ENCODE peak calls at places on chromosomes 12 and 14, in four cellular contexts. Q is ovary, P is cardiac fibroblast, R is thyroid gland. C is an unnamed sample.

GRCh38 chr14:90114554-90114953 is 52.8 kb downstream of the KCNK13 start:
- DNase-seq in R (no peak), P (no peak), Q (no peak), C (no peak)

GRCh38 chr12:67141405-67142018 is 127.6 kb upstream of the CAND1 start:
- DNase-seq in R (no peak), P (no peak), Q (no peak), C (no peak)

GRCh38 chr14:93629636-93630035 is 158.6 kb downstream of the PRIMA1 start:
- DNase-seq in Q (no peak), P (no peak), R (no peak), C (no peak)

GRCh38 chr14:97517566-97518234 is 720.5 kb downstream of the VRK1 start:
- DNase-seq in P (no peak), Q (no peak), R (no peak), C (no peak)

GRCh38 chr12:94873368-94874085 is 130.0 kb downstream of the NDUFA12 start:
- DNase-seq in Q (peak; percentile 45), R (peak; percentile 66), P (no peak), C (peak; percentile 16)

GRCh38 chr14:76827696-76828301 is 1.6 kb downstream of the LRRC74A start:
- DNase-seq in R (no peak), Q (peak; percentile 28), P (peak; percentile 51), C (peak; percentile 64)

GRCh38 chr12:76863811-76864210 is 15.0 kb downstream of the CSRP2 start:
- DNase-seq in Q (no peak), R (no peak), P (no peak), C (no peak)

GRCh38 chr12:54197037-54197909 is 8.5 kb upstream of the SMUG1 start:
- DNase-seq in Q (no peak), R (no peak), P (peak; percentile 26), C (no peak)

GRCh38 chr12:87661770-87662402 is 367.3 kb downstream of the C12orf50 start:
- DNase-seq in R (no peak), Q (no peak), P (no peak), C (no peak)

GRCh38 chr14:20836668-20837338 is 34.2 kb upstream of the RNASE1 start:
- DNase-seq in Q (no peak), R (peak; percentile 12), P (peak; percentile 50), C (no peak)

GRCh38 chr12:1877169-1877878 is 41.1 kb downstream of the CACNA2D4 start:
- DNase-seq in P (no peak), Q (no peak), R (no peak), C (no peak)

GRCh38 chr14:66974397-66975025 is 214.7 kb upstream of the GARIN2 start:
- DNase-seq in P (peak; percentile 7), R (no peak), Q (no peak), C (no peak)

GRCh38 chr14:29846339-29847129 is 81.1 kb downstream of the PRKD1 start:
- DNase-seq in R (no peak), P (no peak), Q (no peak), C (no peak)

GRCh38 chr14:67650694-67651093 is 23.7 kb downstream of the VTI1B start:
- DNase-seq in Q (no peak), P (peak; percentile 68), R (no peak), C (no peak)

GRCh38 chr14:52078093-52078492 is 9.2 kb upstream of the NID2 start:
- DNase-seq in R (no peak), P (peak; percentile 50), Q (no peak), C (no peak)

GRCh38 chr12:30840715-30841114 is 85.8 kb upstream of the TSPAN11 start:
- DNase-seq in P (no peak), R (no peak), Q (no peak), C (no peak)

GRCh38 chr12:106892075-106892474 is 63.6 kb upstream of the TMEM263 start:
- DNase-seq in Q (no peak), R (peak; percentile 3), P (no peak), C (no peak)

GRCh38 chr12:28870839-28871440 is 278.1 kb upstream of the FAR2 start:
- DNase-seq in P (no peak), R (no peak), Q (no peak), C (no peak)

GRCh38 chr14:39006721-39007410 is 96.2 kb downstream of the SEC23A start:
- DNase-seq in P (peak; percentile 15), Q (no peak), R (no peak), C (no peak)

GRCh38 chr14:24960816-24961215 is 89.1 kb downstream of the STXBP6 start:
- DNase-seq in Q (no peak), R (no peak), P (no peak), C (no peak)

GRCh38 chr12:68480526-68480925 is 130.2 kb upstream of the RAP1B start:
- DNase-seq in Q (no peak), P (no peak), R (no peak), C (no peak)

GRCh38 chr12:55681142-55682077 is 26.3 kb downstream of the ITGA7 start:
- DNase-seq in P (peak; percentile 75), Q (no peak), R (peak; percentile 74), C (peak; percentile 54)

GRCh38 chr12:21697829-21698630 is 40.4 kb upstream of the LDHB start:
- DNase-seq in P (peak; percentile 61), R (no peak), Q (no peak), C (no peak)

GRCh38 chr12:97568336-97569180 is 106.0 kb downstream of the RMST start:
- DNase-seq in P (no peak), Q (no peak), R (peak; percentile 59), C (no peak)

GRCh38 chr12:25322351-25322750 is 71.6 kb upstream of the KRAS start:
- DNase-seq in Q (no peak), R (no peak), P (no peak), C (no peak)

GRCh38 chr12:7899755-7900154 is 27.0 kb upstream of the SLC2A14 start:
- DNase-seq in P (no peak), Q (no peak), R (no peak), C (no peak)

GRCh38 chr14:94227029-94227428 is 52.9 kb downstream of the PPP4R4 start:
- DNase-seq in P (peak; percentile 19), R (no peak), Q (no peak), C (no peak)

GRCh38 chr12:1281683-1282366 is 290.8 kb downstream of the ERC1 start:
- DNase-seq in P (peak; percentile 65), Q (peak; percentile 41), R (no peak), C (no peak)

GRCh38 chr12:10331642-10332239 is 24.1 kb downstream of the KLRD1 start:
- DNase-seq in P (peak; percentile 75), R (no peak), Q (no peak), C (no peak)

GRCh38 chr14:91186515-91187066 is 57.9 kb downstream of the GPR68 start:
- DNase-seq in Q (no peak), P (no peak), R (no peak), C (no peak)

GRCh38 chr12:121023799-121024198 is 7.5 kb upstream of the C12orf43 start:
- DNase-seq in R (no peak), P (no peak), Q (no peak), C (no peak)

GRCh38 chr12:116882742-116883141 is 1.5 kb upstream of the HRK start:
- DNase-seq in P (peak; percentile 50), R (no peak), Q (no peak), C (no peak)

GRCh38 chr12:6375269-6376078 is at the start of gene SCNN1A:
- DNase-seq in R (peak; percentile 95), Q (peak; percentile 29), P (no peak), C (no peak)

GRCh38 chr14:35963209-35963608 is 137.1 kb downstream of the BRMS1L start:
- DNase-seq in P (no peak), R (no peak), Q (no peak), C (no peak)

DNA sequence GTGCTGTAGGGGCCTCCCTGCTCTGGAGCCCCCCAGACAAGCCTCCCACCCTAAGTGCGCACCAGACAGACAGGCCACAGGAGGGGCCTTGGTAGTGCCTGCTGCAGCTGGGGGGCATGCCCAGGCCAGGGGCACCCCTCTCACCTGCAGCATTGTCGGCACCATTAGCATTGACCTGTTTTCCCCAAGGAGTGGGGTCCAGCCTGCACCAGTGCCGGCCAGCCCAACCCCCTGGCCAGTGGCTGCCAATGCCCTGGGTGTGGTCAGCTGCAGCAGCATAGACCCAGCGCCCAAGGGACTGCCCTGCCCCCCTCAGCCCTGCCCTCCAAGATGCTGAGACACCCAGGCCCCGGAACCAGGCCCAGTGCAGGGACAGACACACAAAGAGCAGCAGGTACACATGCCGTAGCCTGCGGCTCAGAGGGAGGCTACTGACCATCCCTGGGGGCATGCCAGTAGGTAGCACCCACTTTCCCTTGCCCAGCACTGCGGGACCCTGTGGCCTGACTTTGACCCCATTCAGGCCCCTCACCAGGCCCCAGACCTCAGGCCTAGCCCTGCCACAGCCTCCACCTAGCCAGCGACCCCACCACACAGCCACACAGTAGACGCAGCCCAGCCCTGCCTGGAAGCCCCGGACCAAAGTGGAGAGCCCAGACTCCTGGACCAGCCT is 1.0 kb downstream of the AHNAK2 start:
- DNase-seq in Q (no peak), P (no peak), R (no peak), C (peak; percentile 18)
- H3K4me3 ChIP-seq in Q (peak overlapping the region; percentile 33), P (peak overlapping the region; percentile 43), R (no peak overlapping the region), C (peak overlapping the region; percentile 69)

GRCh38 chr14:74241611-74242005 is 2.4 kb downstream of the VSX2 start:
- DNase-seq in R (no peak), P (no peak), Q (no peak), C (no peak)
- H3K4me3 ChIP-seq in R (no peak overlapping the region), P (no peak overlapping the region), Q (no peak overlapping the region), C (peak overlapping the region; percentile 59)

GRCh38 chr12:105229446-105229845 is 6.5 kb downstream of the APPL2 start:
- DNase-seq in P (no peak), R (no peak), Q (no peak), C (no peak)

GRCh38 chr12:105234197-105234596 is 1.8 kb downstream of the APPL2 start:
- DNase-seq in R (no peak), Q (no peak), P (no peak), C (no peak)

GRCh38 chr12:105233045-105233905 is 2.7 kb downstream of the APPL2 start:
- DNase-seq in Q (no peak), P (no peak), R (no peak), C (no peak)

GRCh38 chr12:105228966-105229365 is 7.0 kb downstream of the APPL2 start:
- DNase-seq in R (no peak), P (no peak), Q (no peak), C (no peak)

DNA sequence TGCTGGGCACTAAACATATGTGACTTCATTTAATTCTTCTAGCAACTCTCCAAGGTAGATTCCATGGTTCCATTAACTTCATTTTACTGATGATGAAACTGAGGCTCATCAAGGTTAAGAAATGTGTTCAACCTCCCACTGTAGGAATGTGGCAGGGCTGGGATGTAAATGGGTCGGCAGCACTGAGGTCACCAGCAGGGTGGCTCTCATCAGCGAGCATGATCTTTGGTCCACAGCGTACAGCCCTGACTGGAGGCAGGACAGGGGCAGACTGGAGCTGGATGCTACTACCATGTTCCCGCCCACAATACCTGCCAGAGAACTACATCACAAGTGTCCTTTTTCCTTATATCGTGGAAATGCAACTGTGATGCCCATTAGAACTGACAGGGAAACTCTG is 4.6 kb downstream of the APPL2 start:
- DNase-seq in R (no peak), P (no peak), Q (no peak), C (no peak)
- H3K4me3 ChIP-seq in R (no peak overlapping the region), P (no peak overlapping the region), Q (no peak overlapping the region), C (peak overlapping the region; percentile 91)

GRCh38 chr12:50042693-50043092 is 14.7 kb upstream of the ASIC1 start:
- DNase-seq in R (no peak), P (no peak), Q (no peak), C (no peak)
- H3K4me3 ChIP-seq in R (no peak overlapping the region), P (no peak overlapping the region), Q (no peak overlapping the region), C (no peak overlapping the region)

GRCh38 chr12:53004178-53004577 is 2.1 kb upstream of the EIF4B start:
- DNase-seq in R (no peak), Q (no peak), P (peak; percentile 31), C (no peak)
- H3K4me3 ChIP-seq in R (no peak overlapping the region), Q (no peak overlapping the region), P (no peak overlapping the region), C (no peak overlapping the region)

GRCh38 chr14:70811578-70811977 is 2.3 kb upstream of the MAP3K9 start:
- DNase-seq in Q (no peak), P (no peak), R (no peak), C (no peak)
- H3K4me3 ChIP-seq in Q (no peak overlapping the region), P (no peak overlapping the region), R (no peak overlapping the region), C (no peak overlapping the region)

C was measured in left ventricle myocardium inferior.